ENCODE peak calls at places on chromosomes 12 and 14, in ten cellular contexts. G is NCI-H2029; R is GM20000; P is Kasumi-1; K is NCI-H2081; H is mucosa of descending colon; Y is cardiac muscle cell; E is osteoblast; S is stimulated activated CD4-positive, alpha-beta T cell treated with anti-CD3 and anti-CD28 coated beads, TNF-alpha, amount 100 ng/mL, for 1 hour; A is kidney tubule cell. D is an unnamed sample.

GRCh38 chr12:75747572-75747995 is 236.2 kb upstream of the KRR1 start:
- DNase-seq in G (no peak), R (no peak), P (no peak), K (no peak), H (no peak), Y (no peak), E (no peak), S (no peak), A (peak), D (peak)

GRCh38 chr14:57378661-57379060 is 11.7 kb upstream of the NAA30 start:
- DNase-seq in G (no peak), R (no peak), P (peak), K (no peak), H (no peak), Y (no peak), E (no peak), S (no peak), A (no peak), D (no peak)

GRCh38 chr14:89743828-89744227 is 210.7 kb downstream of the EFCAB11 start:
- DNase-seq in G (no peak), R (no peak), P (no peak), K (no peak), H (no peak), Y (no peak), E (no peak), S (no peak), A (no peak), D (no peak)

GRCh38 chr12:131736807-131737484 is 26.1 kb downstream of the SFSWAP start:
- DNase-seq in G (no peak), R (no peak), P (no peak), K (no peak), H (peak), Y (no peak), E (peak), S (no peak), A (peak), D (no peak)

GRCh38 chr12:1534708-1535107 is 59.7 kb downstream of the FBXL14 start:
- DNase-seq in G (no peak), R (peak), P (no peak), K (no peak), H (no peak), Y (no peak), E (peak), S (no peak), A (peak), D (no peak)

GRCh38 chr12:1351926-1352325 is 242.5 kb downstream of the FBXL14 start:
- DNase-seq in G (no peak), R (no peak), P (no peak), K (no peak), H (no peak), Y (no peak), E (no peak), S (no peak), A (peak), D (no peak)

GRCh38 chr14:32202468-32202865 is 602 bp downstream of the RNU6-8 start:
- DNase-seq in G (peak), R (no peak), P (peak), K (no peak), H (no peak), Y (peak), E (no peak), S (no peak), A (no peak), D (peak)

GRCh38 chr14:34711169-34711568 is 3.2 kb downstream of the CFL2 start:
- DNase-seq in G (peak), R (peak), P (no peak), K (peak), H (no peak), Y (peak), E (peak), S (no peak), A (peak), D (peak)

GRCh38 chr14:90300649-90301048 is 31.1 kb downstream of the NRDE2 start:
- DNase-seq in G (no peak), R (no peak), P (peak), K (no peak), H (no peak), Y (no peak), E (no peak), S (no peak), A (no peak), D (no peak)

GRCh38 chr12:47651368-47652254 is 54.2 kb downstream of the RPAP3 start:
- DNase-seq in G (peak), R (peak), P (peak), K (peak), H (peak), Y (peak), E (peak), S (no peak), A (peak), D (peak)

GRCh38 chr12:106673151-106673550 is 90.3 kb downstream of the RFX4 start:
- DNase-seq in G (no peak), R (no peak), P (no peak), K (no peak), H (no peak), Y (peak), E (no peak), S (no peak), A (no peak), D (no peak)

GRCh38 chr14:104341532-104342434 is 203.4 kb downstream of the KIF26A start:
- DNase-seq in G (peak), R (peak), P (no peak), K (no peak), H (peak), Y (peak), E (peak), S (no peak), A (peak), D (no peak)

GRCh38 chr12:15599266-15600037 is 189.7 kb downstream of the EPS8 start:
- DNase-seq in G (peak), R (no peak), P (no peak), K (no peak), H (no peak), Y (peak), E (peak), S (no peak), A (peak), D (peak)

GRCh38 chr12:583251-583869 is 79.9 kb downstream of the NINJ2 start:
- DNase-seq in G (no peak), R (no peak), P (no peak), K (no peak), H (no peak), Y (peak), E (no peak), S (no peak), A (no peak), D (no peak)

GRCh38 chr12:131640436-131640969 is 70.4 kb upstream of the SFSWAP start:
- DNase-seq in G (no peak), R (no peak), P (no peak), K (no peak), H (no peak), Y (no peak), E (peak), S (no peak), A (no peak), D (no peak)

GRCh38 chr12:119369907-119370546 is 35.5 kb downstream of the CCDC60 start:
- DNase-seq in G (no peak), R (no peak), P (no peak), K (peak), H (no peak), Y (no peak), E (no peak), S (no peak), A (no peak), D (no peak)